ENCODE peak calls at places on chromosomes 5 and 9, in seven cellular contexts. One of them, this sample, is unnamed.

GRCh38 chr9:82331091-82331490 is 342.5 kb downstream of the SPATA31D1 start:
- DNase-seq in fibroblast of the aortic adventitia: peak
- DNase-seq in neural progenitor cell: no peak
- DNase-seq in GM13976: no peak
- DNase-seq in endothelial cell: no peak
- DNase-seq in gastrocnemius medialis: no peak
- DNase-seq in mesothelial cell of epicardium: no peak
- DNase-seq in this sample: no peak

GRCh38 chr5:40033411-40033810 is 608.6 kb upstream of the DAB2 start:
- DNase-seq in fibroblast of the aortic adventitia: no peak
- DNase-seq in neural progenitor cell: no peak
- DNase-seq in mesothelial cell of epicardium: no peak
- DNase-seq in endothelial cell: no peak
- DNase-seq in gastrocnemius medialis: no peak
- DNase-seq in GM13976: peak
- DNase-seq in this sample: no peak

GRCh38 chr5:15783734-15784133 is 283.8 kb downstream of the FBXL7 start:
- DNase-seq in gastrocnemius medialis: no peak
- DNase-seq in neural progenitor cell: no peak
- DNase-seq in endothelial cell: no peak
- DNase-seq in mesothelial cell of epicardium: no peak
- DNase-seq in fibroblast of the aortic adventitia: no peak
- DNase-seq in GM13976: no peak
- DNase-seq in this sample: no peak

GRCh38 chr9:6229604-6230003 is 14.0 kb downstream of the IL33 start:
- DNase-seq in GM13976: no peak
- DNase-seq in endothelial cell: no peak
- DNase-seq in gastrocnemius medialis: no peak
- DNase-seq in mesothelial cell of epicardium: no peak
- DNase-seq in fibroblast of the aortic adventitia: peak
- DNase-seq in neural progenitor cell: no peak
- DNase-seq in this sample: peak

GRCh38 chr9:561430-561829 is 280.1 kb upstream of the DMRT1 start:
- DNase-seq in fibroblast of the aortic adventitia: peak
- DNase-seq in GM13976: no peak
- DNase-seq in endothelial cell: no peak
- DNase-seq in neural progenitor cell: no peak
- DNase-seq in mesothelial cell of epicardium: no peak
- DNase-seq in gastrocnemius medialis: no peak
- DNase-seq in this sample: no peak

GRCh38 chr9:81690251-81690851 is 1.0 kb upstream of the TLE1 start:
- DNase-seq in endothelial cell: peak
- DNase-seq in neural progenitor cell: peak
- DNase-seq in GM13976: no peak
- DNase-seq in mesothelial cell of epicardium: no peak
- DNase-seq in gastrocnemius medialis: no peak
- DNase-seq in fibroblast of the aortic adventitia: no peak
- DNase-seq in this sample: peak

GRCh38 chr9:32251539-32251938 is 132.9 kb upstream of the ACO1 start:
- DNase-seq in endothelial cell: peak
- DNase-seq in neural progenitor cell: peak
- DNase-seq in fibroblast of the aortic adventitia: peak
- DNase-seq in GM13976: peak
- DNase-seq in gastrocnemius medialis: peak
- DNase-seq in mesothelial cell of epicardium: no peak
- DNase-seq in this sample: peak

GRCh38 chr9:102714184-102714583 is 280.9 kb upstream of the CYLC2 start:
- DNase-seq in gastrocnemius medialis: no peak
- DNase-seq in mesothelial cell of epicardium: no peak
- DNase-seq in GM13976: no peak
- DNase-seq in neural progenitor cell: no peak
- DNase-seq in fibroblast of the aortic adventitia: no peak
- DNase-seq in endothelial cell: no peak
- DNase-seq in this sample: no peak

GRCh38 chr5:158739941-158740340 is 359.8 kb downstream of the EBF1 start:
- DNase-seq in mesothelial cell of epicardium: no peak
- DNase-seq in endothelial cell: no peak
- DNase-seq in neural progenitor cell: peak
- DNase-seq in gastrocnemius medialis: peak
- DNase-seq in GM13976: no peak
- DNase-seq in fibroblast of the aortic adventitia: peak
- DNase-seq in this sample: peak

GRCh38 chr9:98916660-98917059 is 27.0 kb upstream of the COL15A1 start:
- DNase-seq in mesothelial cell of epicardium: no peak
- DNase-seq in GM13976: no peak
- DNase-seq in fibroblast of the aortic adventitia: peak
- DNase-seq in endothelial cell: peak
- DNase-seq in gastrocnemius medialis: peak
- DNase-seq in neural progenitor cell: peak
- DNase-seq in this sample: peak

GRCh38 chr9:129640871-129641750 is 840 bp downstream of the ASB6 start:
- DNase-seq in mesothelial cell of epicardium: no peak
- DNase-seq in gastrocnemius medialis: peak
- DNase-seq in neural progenitor cell: no peak
- DNase-seq in GM13976: peak
- DNase-seq in fibroblast of the aortic adventitia: no peak
- DNase-seq in endothelial cell: no peak
- DNase-seq in this sample: no peak

GRCh38 chr5:6812800-6813731 is 99.8 kb downstream of the TENT4A start:
- DNase-seq in neural progenitor cell: no peak
- DNase-seq in mesothelial cell of epicardium: no peak
- DNase-seq in gastrocnemius medialis: no peak
- DNase-seq in endothelial cell: no peak
- DNase-seq in fibroblast of the aortic adventitia: peak
- DNase-seq in GM13976: no peak
- DNase-seq in this sample: peak

GRCh38 chr5:174317261-174317894 is 271.9 kb downstream of the NSG2 start:
- DNase-seq in fibroblast of the aortic adventitia: peak
- DNase-seq in endothelial cell: peak
- DNase-seq in gastrocnemius medialis: no peak
- DNase-seq in mesothelial cell of epicardium: no peak
- DNase-seq in GM13976: peak
- DNase-seq in neural progenitor cell: peak
- DNase-seq in this sample: peak

GRCh38 chr5:126009566-126009965 is 413.6 kb upstream of the GRAMD2B start:
- DNase-seq in GM13976: no peak
- DNase-seq in mesothelial cell of epicardium: no peak
- DNase-seq in endothelial cell: no peak
- DNase-seq in gastrocnemius medialis: no peak
- DNase-seq in fibroblast of the aortic adventitia: no peak
- DNase-seq in neural progenitor cell: no peak
- DNase-seq in this sample: no peak

GRCh38 chr9:107698779-107699564 is 209.4 kb upstream of the KLF4 start:
- DNase-seq in gastrocnemius medialis: no peak
- DNase-seq in fibroblast of the aortic adventitia: no peak
- DNase-seq in GM13976: no peak
- DNase-seq in mesothelial cell of epicardium: no peak
- DNase-seq in endothelial cell: no peak
- DNase-seq in neural progenitor cell: no peak
- DNase-seq in this sample: no peak

GRCh38 chr5:103621548-103621930 is 59.0 kb upstream of the NUDT12 start:
- DNase-seq in GM13976: no peak
- DNase-seq in endothelial cell: no peak
- DNase-seq in mesothelial cell of epicardium: no peak
- DNase-seq in fibroblast of the aortic adventitia: no peak
- DNase-seq in neural progenitor cell: no peak
- DNase-seq in gastrocnemius medialis: no peak
- DNase-seq in this sample: no peak

GRCh38 chr5:458547-459353 is 15.8 kb downstream of the EXOC3 start:
- DNase-seq in neural progenitor cell: no peak
- DNase-seq in fibroblast of the aortic adventitia: peak
- DNase-seq in GM13976: peak
- DNase-seq in gastrocnemius medialis: peak
- DNase-seq in endothelial cell: no peak
- DNase-seq in mesothelial cell of epicardium: no peak
- DNase-seq in this sample: peak

GRCh38 chr9:22954964-22955363 is 508.3 kb downstream of the DMRTA1 start:
- DNase-seq in endothelial cell: no peak
- DNase-seq in gastrocnemius medialis: no peak
- DNase-seq in fibroblast of the aortic adventitia: no peak
- DNase-seq in GM13976: no peak
- DNase-seq in mesothelial cell of epicardium: no peak
- DNase-seq in neural progenitor cell: no peak
- DNase-seq in this sample: no peak

GRCh38 chr9:127634698-127635097 is 22.6 kb downstream of the STXBP1 start:
- DNase-seq in GM13976: no peak
- DNase-seq in fibroblast of the aortic adventitia: no peak
- DNase-seq in neural progenitor cell: no peak
- DNase-seq in mesothelial cell of epicardium: no peak
- DNase-seq in endothelial cell: no peak
- DNase-seq in gastrocnemius medialis: no peak
- DNase-seq in this sample: no peak

GRCh38 chr5:162068412-162068811 is 839 bp downstream of the GABRG2 start:
- DNase-seq in fibroblast of the aortic adventitia: no peak
- DNase-seq in mesothelial cell of epicardium: peak
- DNase-seq in GM13976: peak
- DNase-seq in endothelial cell: peak
- DNase-seq in neural progenitor cell: peak
- DNase-seq in gastrocnemius medialis: no peak
- DNase-seq in this sample: peak

GRCh38 chr5:165161204-165161603 is 1655.8 kb downstream of the MAT2B start:
- DNase-seq in endothelial cell: peak
- DNase-seq in GM13976: no peak
- DNase-seq in gastrocnemius medialis: no peak
- DNase-seq in neural progenitor cell: peak
- DNase-seq in mesothelial cell of epicardium: no peak
- DNase-seq in fibroblast of the aortic adventitia: no peak
- DNase-seq in this sample: no peak

GRCh38 chr5:174817610-174818009 is 93.2 kb downstream of the MSX2 start:
- DNase-seq in mesothelial cell of epicardium: no peak
- DNase-seq in neural progenitor cell: no peak
- DNase-seq in fibroblast of the aortic adventitia: no peak
- DNase-seq in endothelial cell: no peak
- DNase-seq in GM13976: no peak
- DNase-seq in gastrocnemius medialis: no peak
- DNase-seq in this sample: no peak

GRCh38 chr5:103562084-103562452 is 521 bp downstream of the NUDT12 start:
- DNase-seq in mesothelial cell of epicardium: no peak
- DNase-seq in gastrocnemius medialis: peak
- DNase-seq in endothelial cell: no peak
- DNase-seq in neural progenitor cell: no peak
- DNase-seq in GM13976: no peak
- DNase-seq in fibroblast of the aortic adventitia: no peak
- DNase-seq in this sample: no peak

DNA sequence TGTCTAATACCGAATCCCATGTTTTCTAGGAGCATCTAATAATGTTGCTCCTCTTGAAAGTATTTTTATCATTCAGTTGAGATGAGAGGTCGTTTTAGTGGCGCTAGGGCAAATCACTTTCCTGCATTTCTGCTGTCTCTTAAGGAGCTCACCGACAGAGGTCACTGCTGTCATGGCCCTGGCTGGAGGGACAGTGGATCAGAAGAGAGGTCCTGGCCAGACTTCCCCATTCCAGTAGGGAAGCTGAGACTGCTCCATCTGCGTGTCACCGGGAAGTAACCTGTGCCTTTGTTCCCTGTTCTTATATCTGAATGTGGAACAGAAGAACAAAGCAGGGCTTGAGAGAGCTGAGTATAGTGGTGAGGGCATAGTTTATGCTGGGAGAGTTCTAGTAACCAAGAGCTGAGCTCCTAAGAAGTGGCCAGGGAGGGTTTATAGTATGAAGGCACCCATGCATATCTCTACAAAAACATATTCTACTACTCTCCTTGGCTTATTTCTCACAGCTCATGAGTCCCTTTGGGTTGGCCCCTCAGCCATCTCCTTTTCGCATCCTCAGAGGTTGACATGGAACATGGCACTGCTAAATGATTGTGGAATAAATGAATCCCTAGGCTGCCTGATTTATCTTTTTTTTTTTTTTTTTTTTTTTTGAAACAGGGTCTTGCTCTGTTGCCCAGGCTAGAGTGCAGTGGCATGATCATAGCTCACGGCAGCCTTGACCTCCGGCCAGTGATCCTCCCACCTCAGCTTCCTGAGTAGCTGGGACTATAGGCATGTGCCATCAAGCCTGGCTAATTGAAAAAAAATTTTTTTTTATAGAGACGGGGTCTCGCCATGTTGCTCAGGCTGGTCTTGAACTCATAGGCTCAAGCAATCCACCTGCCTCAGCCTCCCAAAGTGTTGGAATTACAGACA is 27.2 kb downstream of the ATP6V0E1 start:
- DNase-seq in gastrocnemius medialis: peak
- DNase-seq in endothelial cell: peak
- DNase-seq in neural progenitor cell: peak
- DNase-seq in mesothelial cell of epicardium: no peak
- DNase-seq in fibroblast of the aortic adventitia: peak
- DNase-seq in GM13976: no peak
- DNase-seq in this sample: peak
- TF ChIP-seq CTCF in gastrocnemius medialis: peak
- TF ChIP-seq CTCF in endothelial cell: no peak
- TF ChIP-seq CTCF in neural progenitor cell: peak
- TF ChIP-seq CTCF in mesothelial cell of epicardium: no peak
- TF ChIP-seq CTCF in fibroblast of the aortic adventitia: peak
- TF ChIP-seq CTCF in GM13976: no peak
- TF ChIP-seq CTCF in this sample: peak

GRCh38 chr9:136118061-136118366 is 661 bp downstream of the TMEM250 start:
- DNase-seq in gastrocnemius medialis: no peak
- DNase-seq in mesothelial cell of epicardium: no peak
- DNase-seq in endothelial cell: peak
- DNase-seq in GM13976: no peak
- DNase-seq in neural progenitor cell: peak
- DNase-seq in fibroblast of the aortic adventitia: no peak
- DNase-seq in this sample: no peak
- TF ChIP-seq CTCF in gastrocnemius medialis: no peak
- TF ChIP-seq CTCF in mesothelial cell of epicardium: no peak
- TF ChIP-seq CTCF in endothelial cell: no peak
- TF ChIP-seq CTCF in GM13976: no peak
- TF ChIP-seq CTCF in neural progenitor cell: no peak
- TF ChIP-seq CTCF in fibroblast of the aortic adventitia: no peak
- TF ChIP-seq CTCF in this sample: no peak

GRCh38 chr5:141363952-141364660 is at the start of gene PCDHGA5:
- DNase-seq in fibroblast of the aortic adventitia: peak
- DNase-seq in endothelial cell: no peak
- DNase-seq in mesothelial cell of epicardium: no peak
- DNase-seq in GM13976: no peak
- DNase-seq in neural progenitor cell: no peak
- DNase-seq in gastrocnemius medialis: no peak
- DNase-seq in this sample: no peak
- TF ChIP-seq CTCF in fibroblast of the aortic adventitia: no peak
- TF ChIP-seq CTCF in endothelial cell: no peak
- TF ChIP-seq CTCF in mesothelial cell of epicardium: no peak
- TF ChIP-seq CTCF in GM13976: no peak
- TF ChIP-seq CTCF in neural progenitor cell: no peak
- TF ChIP-seq CTCF in gastrocnemius medialis: peak
- TF ChIP-seq CTCF in this sample: peak

DNA sequence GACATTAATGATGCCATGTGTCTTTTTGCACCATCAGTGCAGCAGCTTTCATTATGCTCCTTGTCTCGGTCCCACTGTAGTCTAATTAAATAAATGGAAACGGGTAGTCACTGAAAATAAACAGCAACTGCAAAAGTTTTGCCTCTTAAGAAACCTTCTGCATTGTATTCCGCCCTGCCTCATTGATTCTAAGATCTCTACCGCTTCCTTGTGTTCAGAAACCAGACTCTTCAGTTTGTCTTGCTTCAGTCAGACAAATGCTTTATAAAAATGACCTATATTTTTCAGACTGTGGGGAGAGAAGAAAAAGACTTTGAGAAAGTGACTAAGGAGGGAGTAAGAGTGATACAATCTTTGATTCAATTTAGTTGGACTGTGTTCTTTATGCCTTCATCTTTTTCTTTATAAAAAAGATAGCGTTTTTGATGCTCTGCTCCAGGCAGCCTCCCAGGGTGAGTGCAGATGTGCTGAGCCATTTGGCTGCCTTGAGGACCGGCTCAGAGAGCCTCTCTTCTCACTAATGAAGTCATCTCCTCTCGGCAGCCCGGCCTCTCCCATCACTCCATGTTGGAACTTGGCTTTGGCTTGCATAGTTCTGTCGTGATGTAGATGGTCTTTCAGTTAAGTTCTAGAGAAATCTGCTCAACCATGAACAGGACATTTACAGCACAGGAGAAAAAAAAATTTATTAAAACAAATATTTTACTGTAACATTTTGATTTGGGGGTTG is 4.1 kb upstream of the VCAN start:
- DNase-seq in neural progenitor cell: peak
- DNase-seq in GM13976: no peak
- DNase-seq in endothelial cell: no peak
- DNase-seq in mesothelial cell of epicardium: no peak
- DNase-seq in fibroblast of the aortic adventitia: peak
- DNase-seq in gastrocnemius medialis: no peak
- DNase-seq in this sample: peak
- TF ChIP-seq CTCF in neural progenitor cell: peak
- TF ChIP-seq CTCF in GM13976: no peak
- TF ChIP-seq CTCF in endothelial cell: no peak
- TF ChIP-seq CTCF in mesothelial cell of epicardium: no peak
- TF ChIP-seq CTCF in fibroblast of the aortic adventitia: peak
- TF ChIP-seq CTCF in gastrocnemius medialis: no peak
- TF ChIP-seq CTCF in this sample: peak